ENCODE peak calls at places on chromosomes 7 and 10, in five cellular contexts. H, F, V, C and U are unnamed samples.

GRCh38 chr7:43785425-43785824 is 26.9 kb downstream of the BLVRA start:
- DNase-seq in V (peak), H (no peak), F (peak), C (no peak), U (no peak)

GRCh38 chr10:33952692-33953360 is 618.4 kb upstream of the NRP1 start:
- DNase-seq in C (no peak), H (no peak), V (peak), F (no peak), U (no peak)

GRCh38 chr7:126411032-126411820 is 841.5 kb downstream of the GRM8 start:
- DNase-seq in H (no peak), V (no peak), F (no peak), C (peak), U (no peak)

GRCh38 chr7:129454249-129454551 is 20.0 kb downstream of the STRIP2 start:
- DNase-seq in F (no peak), V (peak), C (no peak), H (no peak), U (no peak)

GRCh38 chr10:88254091-88254490 is 329.0 kb downstream of the RNLS start:
- DNase-seq in F (no peak), H (no peak), C (peak), V (peak), U (peak)

GRCh38 chr10:18438356-18439126 is 212.8 kb downstream of the NSUN6 start:
- DNase-seq in F (no peak), H (no peak), V (no peak), C (no peak), U (no peak)

GRCh38 chr10:128792426-128793140 is 666.4 kb upstream of the MKI67 start:
- DNase-seq in F (no peak), V (no peak), H (no peak), C (no peak), U (no peak)

GRCh38 chr10:48406204-48406603 is 99.7 kb downstream of the MAPK8 start:
- DNase-seq in C (no peak), H (no peak), V (peak), F (no peak), U (no peak)

GRCh38 chr10:77420942-77421523 is 216.6 kb downstream of the KCNMA1 start:
- DNase-seq in H (no peak), F (no peak), V (no peak), C (no peak), U (no peak)

GRCh38 chr7:78176186-78176585 is 377.6 kb downstream of the PHTF2 start:
- DNase-seq in H (no peak), F (no peak), C (no peak), V (no peak), U (no peak)

GRCh38 chr7:76352193-76352592 is 6.6 kb downstream of the YWHAG start:
- DNase-seq in F (peak), V (no peak), H (no peak), C (peak), U (no peak)

GRCh38 chr10:119737827-119738226 is 12.0 kb downstream of the INPP5F start:
- DNase-seq in C (no peak), H (peak), F (no peak), V (peak), U (peak)

GRCh38 chr7:138752568-138753518 is 45.0 kb upstream of the TMEM213 start:
- DNase-seq in V (peak), C (peak), F (no peak), H (peak), U (peak)

GRCh38 chr10:100482834-100483185 is 20.0 kb downstream of the WNT8B start:
- DNase-seq in V (no peak), F (no peak), C (no peak), H (no peak), U (no peak)
- TF ChIP-seq CTCF in V (no peak), F (no peak), C (no peak), H (no peak), U (peak)

GRCh38 chr10:122481296-122482056 is 20.1 kb downstream of the HTRA1 start:
- DNase-seq in F (no peak), H (no peak), V (no peak), C (no peak), U (no peak)
- TF ChIP-seq CTCF in F (no peak), H (no peak), V (no peak), C (no peak), U (no peak)

GRCh38 chr7:142908921-142909870 is 23.7 kb upstream of the TRPV6 start:
- DNase-seq in C (peak), F (no peak), H (no peak), V (no peak), U (no peak)
- TF ChIP-seq CTCF in C (peak), F (no peak), H (peak), V (peak), U (no peak)

GRCh38 chr10:32155075-32155516 is 98.9 kb upstream of the KIF5B start:
- DNase-seq in V (peak), H (no peak), C (no peak), F (no peak), U (no peak)
- TF ChIP-seq CTCF in V (no peak), H (no peak), C (no peak), F (no peak), U (no peak)

DNA sequence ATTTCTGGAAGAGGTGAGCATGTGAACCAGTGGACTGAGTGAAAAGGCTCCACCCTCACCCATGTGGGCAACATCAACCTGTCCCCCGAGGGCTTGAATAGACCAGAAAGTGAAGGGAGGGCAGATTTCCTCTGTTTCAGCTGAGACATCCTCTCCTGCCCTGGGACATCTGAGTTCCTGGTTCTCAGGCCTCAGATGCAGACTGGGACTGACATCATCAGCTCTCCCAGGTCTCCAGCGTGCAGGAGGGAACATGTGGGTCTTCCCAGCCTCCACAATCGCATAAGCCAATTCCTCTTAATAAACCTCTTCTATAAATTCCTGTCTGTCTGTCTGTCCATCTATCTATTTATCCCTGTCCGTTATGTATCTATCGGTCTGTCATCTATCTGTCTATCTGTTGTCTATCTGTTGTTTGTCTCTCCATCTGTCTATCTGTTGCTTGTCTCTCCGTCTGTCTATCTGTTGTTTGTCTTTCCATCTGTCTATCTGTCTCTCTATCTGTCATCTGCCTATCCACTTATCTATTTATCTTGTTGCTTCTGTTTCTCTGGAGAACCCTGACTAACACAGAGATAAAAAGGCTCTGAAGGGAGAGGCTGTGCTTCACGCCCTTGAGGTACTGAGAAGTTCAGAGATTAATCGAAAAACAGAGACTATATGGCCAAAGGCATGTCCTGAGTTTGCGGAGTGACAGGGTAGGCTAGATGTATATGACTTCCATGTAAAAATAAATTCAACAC is 140.3 kb upstream of the PFKP start:
- DNase-seq in C (no peak), V (no peak), H (no peak), F (no peak), U (no peak)
- TF ChIP-seq CTCF in C (no peak), V (no peak), H (no peak), F (no peak), U (no peak)